ENCODE peak calls at places on chromosomes 2 and 18, in nine cellular contexts. U is HFF-Myc; T is GM20000; D is thyroid gland; R is AG04449; L is CD8-positive, alpha-beta T cell; X is upper lobe of right lung; C is Right ventricle myocardium superior; K is Kasumi-1. W is an unnamed sample.

GRCh38 chr2:179031731-179032408 is 18.1 kb downstream of the CCDC141 start:
- DNase-seq in U (no peak), T (peak), D (no peak), R (peak), L (peak), X (no peak), C (no peak), K (peak), W (no peak)

GRCh38 chr2:220224711-220225519 is 597.5 kb downstream of the SLC4A3 start:
- DNase-seq in U (no peak), T (no peak), D (peak), R (peak), L (no peak), X (no peak), C (no peak), K (no peak), W (peak)

GRCh38 chr18:28504100-28504499 is 327.2 kb upstream of the CDH2 start:
- DNase-seq in U (no peak), T (no peak), D (no peak), R (no peak), L (no peak), X (no peak), C (no peak), K (no peak), W (no peak)

GRCh38 chr2:72012886-72013574 is 134.6 kb downstream of the CYP26B1 start:
- DNase-seq in U (no peak), T (no peak), D (no peak), R (no peak), L (no peak), X (peak), C (no peak), K (no peak), W (no peak)

GRCh38 chr18:79796531-79797390 is 977 bp upstream of the KCNG2 start:
- DNase-seq in U (no peak), T (no peak), D (no peak), R (no peak), L (no peak), X (peak), C (no peak), K (no peak), W (no peak)

GRCh38 chr2:55628931-55629330 is 11.5 kb upstream of the PPP4R3B start:
- DNase-seq in U (no peak), T (no peak), D (no peak), R (no peak), L (no peak), X (no peak), C (no peak), K (no peak), W (no peak)

GRCh38 chr2:71811726-71812125 is 335.9 kb downstream of the CYP26B1 start:
- DNase-seq in U (no peak), T (no peak), D (no peak), R (no peak), L (no peak), X (no peak), C (no peak), K (no peak), W (no peak)

GRCh38 chr2:45821558-45822271 is 170.2 kb downstream of the PRKCE start:
- DNase-seq in U (no peak), T (no peak), D (peak), R (no peak), L (no peak), X (peak), C (no peak), K (no peak), W (no peak)

GRCh38 chr2:36432479-36432878 is 76.9 kb downstream of the CRIM1 start:
- DNase-seq in U (no peak), T (no peak), D (no peak), R (no peak), L (no peak), X (no peak), C (no peak), K (no peak), W (no peak)

GRCh38 chr2:24842081-24843050 is 49.1 kb downstream of the CENPO start:
- DNase-seq in U (no peak), T (no peak), D (no peak), R (no peak), L (no peak), X (no peak), C (no peak), K (no peak), W (no peak)

GRCh38 chr2:226622484-226622883 is 177.1 kb downstream of the IRS1 start:
- DNase-seq in U (no peak), T (no peak), D (no peak), R (no peak), L (no peak), X (no peak), C (no peak), K (no peak), W (no peak)

W was measured in AG09319.